ENCODE peak calls at places on chromosomes 12 and 14, in eight cellular contexts. P is AG10803, Y is testis, H is suprapubic skin, T is ascending aorta, U is neural crest cell, O is upper lobe of left lung, N is natural killer cell. A is an unnamed sample.

GRCh38 chr12:91628656-91629055 is 446.0 kb upstream of the DCN start:
- DNase-seq in Y (no peak), H (no peak), T (no peak), P (peak), O (no peak), U (no peak), N (no peak), A (no peak)

GRCh38 chr12:64633940-64634337 is 23.6 kb downstream of the RASSF3 start:
- DNase-seq in H (no peak), O (peak), U (no peak), Y (no peak), T (peak), N (no peak), P (peak), A (no peak)

GRCh38 chr14:65637780-65638179 is 225.2 kb downstream of the FUT8 start:
- DNase-seq in O (no peak), N (peak), H (no peak), U (no peak), T (no peak), P (peak), Y (no peak), A (peak)

GRCh38 chr12:115934877-115935276 is 342.6 kb downstream of the MED13L start:
- DNase-seq in T (no peak), O (no peak), Y (no peak), N (no peak), P (no peak), H (no peak), U (no peak), A (no peak)

GRCh38 chr14:78253986-78254385 is 83.8 kb downstream of the NRXN3 start:
- DNase-seq in P (peak), O (no peak), T (no peak), U (no peak), N (no peak), Y (no peak), H (no peak), A (no peak)

GRCh38 chr12:95774311-95775045 is 16.1 kb downstream of the NTN4 start:
- DNase-seq in P (peak), N (no peak), Y (no peak), T (no peak), H (no peak), O (no peak), U (no peak), A (no peak)

GRCh38 chr14:96363751-96364336 is 518 bp downstream of the GSKIP start:
- DNase-seq in H (no peak), U (peak), T (peak), N (no peak), Y (peak), P (peak), O (peak), A (peak)

GRCh38 chr12:85468356-85469157 is 188.5 kb downstream of the ALX1 start:
- DNase-seq in U (peak), T (peak), H (no peak), O (peak), P (peak), Y (peak), N (no peak), A (peak)

GRCh38 chr14:60652674-60653387 is 3.6 kb upstream of the SIX1 start:
- DNase-seq in O (no peak), U (no peak), P (no peak), T (no peak), H (no peak), N (no peak), Y (no peak), A (no peak)

GRCh38 chr12:77855548-77855947 is 24.9 kb downstream of the NAV3 start:
- DNase-seq in N (no peak), H (no peak), O (no peak), Y (no peak), U (no peak), P (no peak), T (no peak), A (no peak)

GRCh38 chr12:47954467-47955045 is 8.8 kb upstream of the TMEM106C start:
- DNase-seq in O (no peak), H (no peak), N (no peak), U (no peak), P (no peak), Y (no peak), T (no peak), A (no peak)

GRCh38 chr14:49549881-49550280 is 36.3 kb downstream of the RPS29 start:
- DNase-seq in H (no peak), Y (no peak), T (no peak), U (no peak), O (no peak), P (peak), N (no peak), A (no peak)

GRCh38 chr14:73789996-73790581 is 61.5 kb upstream of the PTGR2 start:
- DNase-seq in Y (peak), N (no peak), P (peak), T (peak), U (no peak), O (peak), H (no peak), A (no peak)

GRCh38 chr12:12673296-12673695 is 22.7 kb downstream of the GPR19 start:
- DNase-seq in N (no peak), O (no peak), Y (no peak), P (no peak), T (no peak), H (no peak), U (no peak), A (no peak)

GRCh38 chr14:35385042-35385839 is 19.3 kb downstream of the NFKBIA start:
- DNase-seq in P (peak), U (no peak), Y (peak), O (no peak), T (peak), N (no peak), H (no peak), A (no peak)

GRCh38 chr12:55847603-55848329 is 5.0 kb upstream of the MMP19 start:
- DNase-seq in P (peak), T (peak), U (no peak), H (peak), O (peak), Y (peak), N (no peak), A (no peak)

GRCh38 chr14:64688801-64689200 is 15.4 kb upstream of the PLEKHG3 start:
- DNase-seq in P (no peak), Y (no peak), N (no peak), U (no peak), H (peak), T (peak), O (no peak), A (no peak)

DNA sequence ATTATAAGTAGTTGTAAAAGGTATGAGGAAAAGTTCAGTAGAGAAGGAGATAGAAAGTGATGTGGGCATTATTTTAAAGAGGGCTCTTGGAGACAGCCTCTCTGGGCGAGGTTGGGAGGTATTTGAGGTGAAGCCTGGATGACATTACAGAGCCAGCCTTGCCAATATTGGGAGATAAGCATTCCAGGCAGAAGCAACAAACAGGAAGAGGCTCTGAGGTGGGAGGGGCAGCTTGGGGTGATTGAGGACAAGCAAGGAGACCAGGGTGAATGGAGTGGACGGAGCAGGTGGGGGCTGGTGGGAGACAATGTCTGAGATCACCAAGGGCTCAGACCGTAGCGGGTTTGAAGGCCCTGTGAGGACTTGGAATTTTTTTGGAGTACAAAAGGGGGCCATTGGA is 87.3 kb downstream of the DYRK2 start:
- DNase-seq in N (no peak), H (no peak), P (no peak), O (no peak), T (no peak), Y (no peak), U (no peak), A (no peak)
- TF ChIP-seq CTCF in N (no peak), H (no peak), P (no peak), O (no peak), T (no peak), Y (no peak), U (no peak), A (no peak)

DNA sequence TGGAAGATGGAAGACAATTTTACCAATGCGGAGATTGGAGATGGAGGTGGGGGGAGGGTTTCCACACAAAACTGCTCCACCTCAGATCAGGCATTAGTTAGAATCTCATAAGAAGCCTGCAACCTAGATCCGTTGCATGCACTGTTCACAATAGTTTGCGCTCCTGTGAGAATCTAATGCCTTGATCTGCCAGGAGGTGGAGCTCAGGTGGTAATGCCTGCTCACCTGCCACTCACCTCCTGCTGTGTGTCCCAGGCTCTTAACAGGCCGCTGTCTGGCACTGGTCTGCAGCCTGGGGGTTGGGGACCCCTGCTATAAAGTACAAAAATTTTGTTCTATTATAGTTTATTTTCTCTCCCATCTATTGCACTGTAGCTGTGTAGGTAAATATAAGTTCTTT is 84.9 kb upstream of the FOXG1 start:
- DNase-seq in P (no peak), Y (no peak), U (no peak), T (no peak), O (no peak), N (no peak), H (no peak), A (no peak)
- TF ChIP-seq CTCF in P (no peak), Y (no peak), U (no peak), T (no peak), O (no peak), N (no peak), H (no peak), A (no peak)

DNA sequence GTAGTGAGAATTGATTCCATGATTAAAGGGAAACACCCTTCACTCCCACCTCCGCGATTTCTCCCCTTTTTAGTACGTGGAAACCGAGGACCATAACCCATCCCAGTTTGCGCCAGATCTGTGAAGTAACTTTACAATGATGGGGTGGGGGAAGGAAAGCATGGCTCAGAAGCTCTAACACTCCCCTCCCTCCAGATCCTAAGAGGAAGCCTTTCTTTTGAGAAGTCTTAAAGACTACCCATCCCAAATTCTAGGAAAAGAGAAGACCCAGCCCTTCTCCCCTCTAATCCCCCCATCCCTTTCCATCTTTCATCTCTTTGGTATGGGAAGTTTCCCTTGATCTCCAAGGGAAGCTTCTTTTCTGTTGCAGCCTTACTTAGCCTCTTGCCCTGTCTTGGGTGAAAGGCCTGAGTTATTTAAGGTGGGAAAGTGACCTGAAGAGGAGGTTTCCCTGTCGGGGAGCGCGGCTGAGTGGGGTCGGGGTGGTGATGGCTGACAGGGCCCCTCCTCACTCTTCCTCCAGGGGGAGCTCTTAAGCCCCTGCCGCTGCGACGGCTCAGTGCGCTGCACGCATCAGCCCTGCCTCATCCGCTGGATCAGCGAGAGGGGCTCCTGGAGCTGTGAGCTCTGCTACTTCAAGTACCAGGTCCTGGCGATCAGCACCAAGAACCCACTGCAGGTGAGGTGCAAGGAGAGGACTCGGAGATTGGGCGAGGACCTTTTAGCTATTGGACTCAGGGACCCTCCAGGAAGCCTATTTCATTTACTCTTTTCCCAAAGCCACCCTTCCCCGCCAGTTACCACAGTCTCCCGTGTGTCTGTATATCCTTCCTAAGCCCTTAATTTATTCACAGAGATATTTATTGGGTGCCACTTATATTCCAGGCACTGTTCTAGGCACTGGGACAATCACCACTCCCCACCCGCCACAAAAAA is 1.8 kb downstream of the MARCHF9 start:
- DNase-seq in H (no peak), Y (peak), N (peak), T (no peak), P (no peak), U (peak), O (peak), A (peak)
- TF ChIP-seq CTCF in H (no peak), Y (peak), N (peak), T (peak), P (peak), U (peak), O (peak), A (peak)

DNA sequence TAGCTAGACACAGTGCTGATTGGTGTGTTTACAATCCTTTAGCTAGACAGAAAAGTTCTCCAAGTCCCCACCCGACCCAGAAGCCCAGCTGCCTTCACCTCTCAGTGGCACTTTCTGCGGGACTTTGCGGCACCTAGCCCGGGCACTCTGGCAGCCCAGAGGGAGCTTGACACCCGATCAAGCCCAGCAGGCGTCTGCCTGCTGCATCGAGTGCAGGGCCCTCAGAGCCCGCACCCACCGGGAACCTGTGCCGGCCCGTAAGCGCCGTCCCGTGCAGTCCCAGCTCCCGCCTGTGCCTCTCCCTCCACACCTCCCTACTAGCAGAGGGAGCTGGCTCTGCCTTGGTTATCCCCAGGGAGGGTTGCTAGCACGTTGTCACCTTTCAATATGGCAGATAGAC is 631.0 kb upstream of the STXBP6 start:
- DNase-seq in Y (no peak), N (no peak), O (no peak), P (no peak), U (no peak), H (no peak), T (no peak), A (no peak)
- TF ChIP-seq CTCF in Y (no peak), N (no peak), O (no peak), P (no peak), U (no peak), H (no peak), T (no peak), A (no peak)

DNA sequence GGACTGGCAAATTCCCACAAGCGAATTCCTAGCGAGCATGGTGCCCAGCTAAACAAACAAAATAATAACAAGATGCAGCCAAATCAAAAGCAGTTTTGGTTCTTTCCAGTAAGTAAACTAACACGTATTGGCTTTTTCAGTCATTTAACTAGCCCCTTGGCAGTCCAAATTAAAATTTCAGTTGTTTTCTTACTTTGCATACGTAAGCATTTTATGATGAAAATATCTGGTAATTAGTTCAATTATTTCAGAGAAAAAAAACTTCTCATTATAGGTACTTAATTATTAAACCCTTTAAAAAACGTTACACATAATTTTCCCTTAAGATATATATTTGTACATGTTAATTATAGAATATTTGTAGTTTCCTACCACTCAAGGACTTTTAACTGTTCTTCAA is 70.1 kb downstream of the ST8SIA1 start:
- DNase-seq in U (no peak), H (no peak), Y (no peak), T (no peak), P (no peak), O (no peak), N (no peak), A (no peak)
- TF ChIP-seq CTCF in U (no peak), H (no peak), Y (no peak), T (no peak), P (no peak), O (no peak), N (no peak), A (no peak)

GRCh38 chr14:104726600-104727451 is 2.8 kb downstream of the ADSS1 start:
- DNase-seq in U (no peak), O (no peak), T (no peak), P (no peak), N (no peak), H (no peak), Y (no peak), A (no peak)
- TF ChIP-seq CTCF in U (peak), O (no peak), T (no peak), P (no peak), N (no peak), H (no peak), Y (no peak), A (no peak)

A was measured in GM13976.